ENCODE peak calls at places on chromosomes 16 and 17, in eight cellular contexts. R is stomach, G is HL-60, B is H1, K is HCT116, T is breast epithelium, O is K562, P is SK-N-SH. W is an unnamed sample.

GRCh38 chr16:22977294-22977697 is 163.3 kb downstream of the HS3ST2 start:
- DNase-seq in R (no peak), G (no peak), B (no peak), K (peak), T (no peak), O (peak), P (no peak), W (no peak)

GRCh38 chr17:3724373-3725077 is 822 bp downstream of the HASPIN start:
- DNase-seq in R (no peak), G (no peak), B (no peak), K (no peak), T (no peak), O (no peak), P (no peak), W (no peak)

GRCh38 chr17:6591599-6592158 is 35.3 kb upstream of the PITPNM3 start:
- DNase-seq in R (no peak), G (no peak), B (no peak), K (no peak), T (peak), O (no peak), P (no peak), W (no peak)

GRCh38 chr17:77622627-77623026 is 335.9 kb upstream of the TNRC6C start:
- DNase-seq in R (no peak), G (no peak), B (no peak), K (no peak), T (no peak), O (no peak), P (no peak), W (no peak)

GRCh38 chr17:37373530-37374159 is 2.1 kb upstream of the C17orf78 start:
- DNase-seq in R (peak), G (peak), B (peak), K (peak), T (peak), O (peak), P (peak), W (no peak)

GRCh38 chr16:82695806-82696205 is 69.0 kb downstream of the CDH13 start:
- DNase-seq in R (no peak), G (no peak), B (no peak), K (no peak), T (no peak), O (no peak), P (no peak), W (no peak)

GRCh38 chr17:18966831-18967624 is 15.1 kb downstream of the SLC5A10 start:
- DNase-seq in R (peak), G (no peak), B (no peak), K (no peak), T (no peak), O (no peak), P (no peak), W (no peak)

GRCh38 chr17:19935169-19935568 is 42.5 kb downstream of the AKAP10 start:
- DNase-seq in R (no peak), G (no peak), B (no peak), K (no peak), T (no peak), O (no peak), P (no peak), W (no peak)

GRCh38 chr17:50691550-50692447 is 15.9 kb downstream of the ANKRD40 start:
- DNase-seq in R (peak), G (no peak), B (no peak), K (no peak), T (no peak), O (no peak), P (no peak), W (no peak)

GRCh38 chr16:5176505-5176904 is 78.9 kb upstream of the EEF2KMT start:
- DNase-seq in R (no peak), G (no peak), B (no peak), K (no peak), T (no peak), O (no peak), P (no peak), W (no peak)

GRCh38 chr17:18981642-18982424 is 22.7 kb downstream of the FAM83G start:
- DNase-seq in R (peak), G (no peak), B (no peak), K (peak), T (no peak), O (peak), P (no peak), W (no peak)

GRCh38 chr17:64627797-64628196 is 34.3 kb downstream of the SMURF2 start:
- DNase-seq in R (no peak), G (no peak), B (no peak), K (no peak), T (no peak), O (no peak), P (no peak), W (no peak)

GRCh38 chr17:58046230-58047094 is 36.8 kb upstream of the DYNLL2 start:
- DNase-seq in R (no peak), G (no peak), B (no peak), K (no peak), T (no peak), O (no peak), P (no peak), W (no peak)

GRCh38 chr16:4371481-4372314 is at the start of gene VASN:
- DNase-seq in R (peak), G (no peak), B (no peak), K (peak), T (peak), O (peak), P (peak), W (peak)

GRCh38 chr16:19323596-19323995 is 38.1 kb downstream of the CLEC19A start:
- DNase-seq in R (no peak), G (no peak), B (no peak), K (no peak), T (no peak), O (no peak), P (no peak), W (no peak)

GRCh38 chr17:66647391-66647983 is 187.4 kb upstream of the CACNG5 start:
- DNase-seq in R (no peak), G (no peak), B (no peak), K (no peak), T (no peak), O (no peak), P (no peak), W (no peak)

GRCh38 chr17:48751733-48752398 is 23.3 kb upstream of the HOXB13 start:
- DNase-seq in R (no peak), G (no peak), B (no peak), K (no peak), T (no peak), O (no peak), P (no peak), W (no peak)

GRCh38 chr17:1627987-1628855 is at the start of gene SLC43A2:
- DNase-seq in R (peak), G (no peak), B (no peak), K (peak), T (peak), O (peak), P (peak), W (peak)

GRCh38 chr16:53159781-53160436 is 105.1 kb downstream of the CHD9 start:
- DNase-seq in R (no peak), G (peak), B (no peak), K (peak), T (no peak), O (peak), P (peak), W (peak)

GRCh38 chr16:56371383-56371937 is 53.9 kb downstream of the AMFR start:
- DNase-seq in R (no peak), G (no peak), B (no peak), K (no peak), T (no peak), O (no peak), P (no peak), W (no peak)

GRCh38 chr17:33674685-33675084 is 381.6 kb upstream of the ASIC2 start:
- DNase-seq in R (peak), G (peak), B (peak), K (peak), T (peak), O (peak), P (peak), W (peak)

GRCh38 chr16:65745-66144 is 6.7 kb downstream of the RHBDF1 start:
- DNase-seq in R (peak), G (no peak), B (no peak), K (peak), T (peak), O (peak), P (peak), W (peak)

GRCh38 chr17:80222376-80223141 is 2.3 kb downstream of the SLC26A11 start:
- DNase-seq in R (no peak), G (no peak), B (no peak), K (no peak), T (no peak), O (no peak), P (no peak), W (no peak)

GRCh38 chr17:72477529-72477928 is 356.7 kb downstream of the SOX9 start:
- DNase-seq in R (peak), G (no peak), B (no peak), K (no peak), T (peak), O (no peak), P (no peak), W (no peak)
- TF ChIP-seq POLR2AphosphoS5 in R (no peak), G (no peak), B (no peak), K (no peak), T (no peak), O (no peak), P (no peak), W (no peak)

DNA sequence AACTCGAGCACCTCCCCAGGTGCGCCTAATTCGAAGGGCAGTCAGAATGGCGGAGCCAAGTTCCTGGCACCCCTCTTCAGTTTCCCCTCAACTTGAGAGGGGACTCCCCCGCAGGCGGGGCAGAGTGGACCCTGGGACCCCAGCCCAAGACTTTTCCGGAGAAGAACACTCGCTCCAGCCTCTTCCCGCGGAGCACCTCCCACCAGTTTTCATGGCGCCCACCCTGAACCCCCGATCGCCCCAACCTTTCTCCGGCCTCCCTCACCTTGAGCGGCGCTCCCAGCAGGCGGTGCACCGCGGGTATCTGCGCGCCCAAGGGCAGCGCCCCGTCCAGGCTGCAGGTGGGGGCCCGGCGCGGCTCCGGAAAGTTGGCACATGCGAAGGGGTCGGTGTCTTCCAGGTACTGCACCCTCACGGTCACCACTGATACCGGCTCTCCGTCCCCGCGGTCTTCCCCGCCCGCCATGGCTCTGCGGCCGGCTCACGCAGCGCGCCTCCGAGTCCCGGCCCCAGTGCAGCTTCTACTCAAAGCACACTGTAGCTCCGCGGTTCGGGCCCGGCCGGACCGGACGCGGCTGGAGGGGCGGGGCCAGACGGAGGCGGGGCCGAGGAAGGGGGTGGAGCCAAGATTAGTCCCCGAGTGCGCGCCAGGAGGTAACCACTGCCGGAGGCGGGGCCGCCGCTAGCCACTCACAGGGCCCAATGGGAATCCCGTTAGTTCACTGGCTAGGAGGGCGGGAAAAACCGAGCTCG is at the start of gene FHOD1:
- DNase-seq in R (peak), G (peak), B (peak), K (peak), T (peak), O (peak), P (peak), W (peak)
- TF ChIP-seq POLR2AphosphoS5 in R (peak), G (no peak), B (peak), K (peak), T (no peak), O (peak), P (peak), W (no peak)

GRCh38 chr17:32490101-32490482 is 3.3 kb downstream of the CDK5R1 start:
- DNase-seq in R (no peak), G (no peak), B (no peak), K (no peak), T (no peak), O (no peak), P (peak), W (no peak)
- TF ChIP-seq POLR2AphosphoS5 in R (no peak), G (no peak), B (peak), K (no peak), T (no peak), O (no peak), P (no peak), W (peak)

DNA sequence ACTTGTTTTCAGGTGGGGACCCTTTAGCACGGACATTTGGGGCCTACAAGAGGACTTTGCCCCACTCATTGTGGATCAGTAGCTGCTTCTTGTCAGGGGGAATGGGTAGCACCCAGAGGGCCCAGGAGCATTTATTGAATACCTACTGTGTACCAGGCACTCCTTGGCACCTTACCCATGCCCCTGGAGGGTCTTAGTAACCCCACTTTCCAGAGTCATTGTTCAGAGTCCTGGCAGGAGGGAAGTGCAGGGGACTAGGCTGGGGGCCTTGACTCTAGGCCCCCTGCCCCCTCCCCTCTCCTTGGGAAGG is 21.0 kb upstream of the CIBAR2 start:
- DNase-seq in R (no peak), G (no peak), B (no peak), K (no peak), T (no peak), O (no peak), P (no peak), W (no peak)
- TF ChIP-seq POLR2AphosphoS5 in R (no peak), G (no peak), B (no peak), K (no peak), T (no peak), O (no peak), P (no peak), W (no peak)

W was measured in GM12891.